ENCODE peak calls at places on chromosomes 1 and 21, in six cellular contexts. One of them, this sample, is unnamed.

GRCh38 chr1:6770727-6771567 is 14.3 kb upstream of the CAMTA1 start:
- DNase-seq in spleen: no peak
- DNase-seq in HCT116: no peak
- DNase-seq in BE2C: peak; percentile 38
- DNase-seq in tibial artery: no peak
- DNase-seq in right lobe of liver: no peak
- DNase-seq in this sample: no peak

GRCh38 chr1:229585338-229585737 is 26.8 kb upstream of the ABCB10 start:
- DNase-seq in spleen: no peak
- DNase-seq in HCT116: no peak
- DNase-seq in BE2C: no peak
- DNase-seq in tibial artery: no peak
- DNase-seq in right lobe of liver: no peak
- DNase-seq in this sample: no peak

GRCh38 chr1:168506204-168506819 is 37.5 kb downstream of the XCL2 start:
- DNase-seq in spleen: no peak
- DNase-seq in HCT116: peak; percentile 4
- DNase-seq in BE2C: no peak
- DNase-seq in tibial artery: no peak
- DNase-seq in right lobe of liver: no peak
- DNase-seq in this sample: no peak

GRCh38 chr1:201404722-201405483 is 5.8 kb upstream of the LAD1 start:
- DNase-seq in spleen: no peak
- DNase-seq in HCT116: no peak
- DNase-seq in BE2C: no peak
- DNase-seq in tibial artery: no peak
- DNase-seq in right lobe of liver: peak; percentile 78
- DNase-seq in this sample: no peak

GRCh38 chr1:64745181-64745985 is 508 bp downstream of the RAVER2 start:
- DNase-seq in spleen: peak; percentile 80
- DNase-seq in HCT116: no peak
- DNase-seq in BE2C: peak; percentile 10
- DNase-seq in tibial artery: peak; percentile 44
- DNase-seq in right lobe of liver: no peak
- DNase-seq in this sample: no peak

GRCh38 chr1:116764466-116764896 is 10.3 kb downstream of the CD2 start:
- DNase-seq in spleen: no peak
- DNase-seq in HCT116: no peak
- DNase-seq in BE2C: no peak
- DNase-seq in tibial artery: no peak
- DNase-seq in right lobe of liver: no peak
- DNase-seq in this sample: no peak

GRCh38 chr1:118185083-118185899 is at the start of gene SPAG17:
- DNase-seq in spleen: no peak
- DNase-seq in HCT116: no peak
- DNase-seq in BE2C: peak; percentile 69
- DNase-seq in tibial artery: peak; percentile 41
- DNase-seq in right lobe of liver: peak; percentile 59
- DNase-seq in this sample: peak; percentile 82

GRCh38 chr1:212232020-212232570 is 53.1 kb upstream of the PPP2R5A start:
- DNase-seq in spleen: no peak
- DNase-seq in HCT116: no peak
- DNase-seq in BE2C: no peak
- DNase-seq in tibial artery: no peak
- DNase-seq in right lobe of liver: no peak
- DNase-seq in this sample: no peak

GRCh38 chr1:167454304-167454928 is 63.9 kb downstream of the CD247 start:
- DNase-seq in spleen: no peak
- DNase-seq in HCT116: no peak
- DNase-seq in BE2C: peak; percentile 43
- DNase-seq in tibial artery: no peak
- DNase-seq in right lobe of liver: no peak
- DNase-seq in this sample: no peak

GRCh38 chr21:39670741-39671140 is 58.0 kb downstream of the B3GALT5 start:
- DNase-seq in spleen: no peak
- DNase-seq in HCT116: no peak
- DNase-seq in BE2C: no peak
- DNase-seq in tibial artery: no peak
- DNase-seq in right lobe of liver: no peak
- DNase-seq in this sample: no peak

GRCh38 chr1:212477680-212478466 is 45.2 kb downstream of the NENF start:
- DNase-seq in spleen: no peak
- DNase-seq in HCT116: no peak
- DNase-seq in BE2C: no peak
- DNase-seq in tibial artery: no peak
- DNase-seq in right lobe of liver: no peak
- DNase-seq in this sample: no peak

GRCh38 chr1:178038372-178038771 is 55.5 kb upstream of the RASAL2 start:
- DNase-seq in spleen: no peak
- DNase-seq in HCT116: no peak
- DNase-seq in BE2C: no peak
- DNase-seq in tibial artery: no peak
- DNase-seq in right lobe of liver: no peak
- DNase-seq in this sample: no peak

GRCh38 chr1:232335751-232336274 is 294.1 kb downstream of the SIPA1L2 start:
- DNase-seq in spleen: no peak
- DNase-seq in HCT116: no peak
- DNase-seq in BE2C: no peak
- DNase-seq in tibial artery: no peak
- DNase-seq in right lobe of liver: no peak
- DNase-seq in this sample: no peak

GRCh38 chr1:110188116-110188618 is 21.9 kb upstream of the KCNC4 start:
- DNase-seq in spleen: no peak
- DNase-seq in HCT116: no peak
- DNase-seq in BE2C: peak; percentile 90
- DNase-seq in tibial artery: no peak
- DNase-seq in right lobe of liver: no peak
- DNase-seq in this sample: no peak

GRCh38 chr1:204685236-204686006 is at the start of gene LRRN2:
- DNase-seq in spleen: no peak
- DNase-seq in HCT116: no peak
- DNase-seq in BE2C: peak; percentile 53
- DNase-seq in tibial artery: no peak
- DNase-seq in right lobe of liver: no peak
- DNase-seq in this sample: peak; percentile 14
- H3K27me3 ChIP-seq in spleen: peaks cover 32% of the 10 kb centered on the region
- H3K27me3 ChIP-seq in HCT116: no peaks in the 10 kb centered on the region
- H3K27me3 ChIP-seq in BE2C: no peaks in the 10 kb centered on the region
- H3K27me3 ChIP-seq in tibial artery: no peaks in the 10 kb centered on the region
- H3K27me3 ChIP-seq in right lobe of liver: no peaks in the 10 kb centered on the region
- H3K27me3 ChIP-seq in this sample: peaks cover 39% of the 10 kb centered on the region

GRCh38 chr1:32773018-32773763 is 44.0 kb downstream of the YARS1 start:
- DNase-seq in spleen: peak; percentile 91
- DNase-seq in HCT116: peak; percentile 61
- DNase-seq in BE2C: peak; percentile 79
- DNase-seq in tibial artery: peak; percentile 84
- DNase-seq in right lobe of liver: peak; percentile 82
- DNase-seq in this sample: peak; percentile 90

GRCh38 chr1:32770741-32771548 is 46.2 kb downstream of the YARS1 start:
- DNase-seq in spleen: peak; percentile 49
- DNase-seq in HCT116: no peak
- DNase-seq in BE2C: no peak
- DNase-seq in tibial artery: no peak
- DNase-seq in right lobe of liver: no peak
- DNase-seq in this sample: no peak

GRCh38 chr1:32772281-32773017 is 44.7 kb downstream of the YARS1 start:
- DNase-seq in spleen: peak; percentile 24
- DNase-seq in HCT116: no peak
- DNase-seq in BE2C: no peak
- DNase-seq in tibial artery: no peak
- DNase-seq in right lobe of liver: no peak
- DNase-seq in this sample: no peak

GRCh38 chr1:32770221-32770731 is 46.9 kb downstream of the YARS1 start:
- DNase-seq in spleen: no peak
- DNase-seq in HCT116: no peak
- DNase-seq in BE2C: no peak
- DNase-seq in tibial artery: no peak
- DNase-seq in right lobe of liver: no peak
- DNase-seq in this sample: no peak

DNA sequence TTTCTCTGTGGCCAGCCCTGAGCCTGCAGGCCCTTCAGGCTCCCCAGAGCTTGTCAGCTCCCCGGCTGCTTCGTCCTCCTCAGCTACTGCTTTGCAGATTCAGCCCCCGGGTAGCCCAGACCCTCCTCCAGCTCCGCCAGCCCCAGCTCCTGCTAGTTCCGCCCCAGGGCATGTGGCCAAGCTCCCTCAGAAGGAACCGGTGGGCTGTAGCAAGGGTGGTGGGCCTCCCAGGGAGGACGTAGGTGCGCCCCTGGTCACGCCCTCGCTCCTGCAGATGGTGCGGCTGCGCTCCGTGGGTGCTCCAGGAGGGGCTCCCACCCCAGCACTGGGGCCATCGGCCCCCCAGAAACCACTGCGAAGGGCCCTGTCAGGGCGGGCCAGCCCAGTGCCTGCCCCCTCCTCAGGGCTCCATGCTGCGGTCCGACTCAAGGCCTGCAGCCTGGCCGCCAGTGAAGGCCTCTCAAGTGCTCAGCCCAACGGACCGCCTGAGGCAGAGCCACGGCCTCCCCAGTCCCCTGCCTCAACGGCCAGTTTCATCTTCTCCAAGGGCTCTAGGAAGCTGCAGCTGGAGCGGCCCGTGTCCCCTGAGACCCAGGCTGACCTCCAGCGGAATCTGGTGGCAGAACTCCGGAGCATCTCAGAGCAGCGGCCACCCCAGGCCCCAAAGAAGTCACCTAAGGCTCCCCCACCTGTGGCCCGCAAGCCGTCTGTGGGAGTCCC is 45.4 kb downstream of the YARS1 start:
- DNase-seq in spleen: peak; percentile 66
- DNase-seq in HCT116: no peak
- DNase-seq in BE2C: peak; percentile 54
- DNase-seq in tibial artery: no peak
- DNase-seq in right lobe of liver: no peak
- DNase-seq in this sample: no peak
- H3K4me1 ChIP-seq in spleen: no peaks in the 10 kb centered on the region
- H3K4me1 ChIP-seq in HCT116: peaks cover 37% of the 10 kb centered on the region
- H3K4me1 ChIP-seq in BE2C: peaks cover 26% of the 10 kb centered on the region
- H3K4me1 ChIP-seq in tibial artery: no peaks in the 10 kb centered on the region
- H3K4me1 ChIP-seq in right lobe of liver: no peaks in the 10 kb centered on the region
- H3K4me1 ChIP-seq in this sample: no peaks in the 10 kb centered on the region

DNA sequence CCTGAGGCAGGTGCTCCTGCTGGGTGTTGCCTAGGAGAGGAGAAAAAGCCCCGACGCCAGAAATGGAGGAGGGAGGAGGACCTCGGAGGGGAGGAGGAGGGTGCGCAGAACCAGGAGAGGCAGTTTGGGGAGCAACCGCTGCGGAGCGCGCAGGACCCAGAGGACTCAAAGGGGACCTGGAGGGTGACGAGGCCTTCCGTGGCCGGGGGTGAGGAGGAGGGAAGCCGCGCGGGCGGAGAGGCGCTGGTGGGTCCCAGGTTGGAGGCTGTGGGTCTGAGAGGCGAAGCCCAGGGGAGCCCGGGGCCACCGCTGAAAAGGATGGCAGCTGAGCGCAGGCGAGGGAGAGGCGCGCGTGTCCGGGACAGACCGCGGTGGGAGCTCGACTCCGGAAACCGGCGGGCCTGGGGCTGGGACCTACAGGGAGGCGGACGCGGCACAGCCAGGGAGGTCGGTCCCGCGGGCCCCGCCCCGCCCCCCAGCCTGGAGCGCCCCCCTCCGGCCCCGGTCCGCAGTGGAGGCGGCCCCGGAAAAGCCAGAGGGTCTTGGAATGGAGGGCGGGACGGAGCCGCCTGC is 15.1 kb downstream of the RNF223 start:
- DNase-seq in spleen: peak; percentile 85
- DNase-seq in HCT116: no peak
- DNase-seq in BE2C: peak; percentile 47
- DNase-seq in tibial artery: no peak
- DNase-seq in right lobe of liver: no peak
- DNase-seq in this sample: peak; percentile 30
- H3K27me3 ChIP-seq in spleen: peaks cover 73% of the 10 kb centered on the region
- H3K27me3 ChIP-seq in HCT116: no peaks in the 10 kb centered on the region
- H3K27me3 ChIP-seq in BE2C: peaks cover 60% of the 10 kb centered on the region
- H3K27me3 ChIP-seq in tibial artery: no peaks in the 10 kb centered on the region
- H3K27me3 ChIP-seq in right lobe of liver: no peaks in the 10 kb centered on the region
- H3K27me3 ChIP-seq in this sample: no peaks in the 10 kb centered on the region

DNA sequence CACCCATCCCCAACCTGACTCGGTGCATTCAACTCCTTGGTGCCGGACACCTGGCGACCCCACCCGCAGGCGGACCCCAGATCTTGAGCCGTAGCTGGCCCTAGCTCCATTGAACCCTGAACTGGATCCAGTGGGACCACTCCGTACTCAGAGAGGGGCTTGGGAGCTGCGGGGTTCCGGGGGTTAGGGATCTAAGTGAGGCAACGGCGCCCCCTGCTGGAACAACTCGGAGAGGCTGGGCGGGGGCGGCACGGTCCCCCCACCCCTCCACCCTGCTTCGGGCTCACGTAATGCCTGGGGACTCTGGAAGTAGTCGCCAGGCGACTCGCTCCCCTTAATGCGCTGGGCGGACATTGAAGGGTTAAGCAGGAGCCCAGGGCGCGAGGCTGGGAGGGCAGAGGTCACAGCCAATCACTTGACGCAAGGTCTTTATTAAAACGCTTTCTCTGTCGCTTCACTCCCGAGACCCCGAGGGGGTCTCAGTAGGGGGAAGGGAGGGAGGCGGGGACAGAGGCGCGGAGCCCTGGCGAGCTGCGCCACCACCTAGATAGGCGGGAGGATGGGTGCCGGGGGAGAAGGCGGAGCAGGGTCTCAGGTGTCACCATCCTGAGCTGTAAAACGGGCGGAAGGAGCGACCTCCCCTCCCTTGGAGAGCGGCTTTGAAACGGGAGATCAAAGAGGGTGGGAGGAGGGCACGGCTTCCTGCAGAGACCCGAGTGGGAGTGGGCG is 699 bp upstream of the CRABP2 start:
- DNase-seq in spleen: peak; percentile 82
- DNase-seq in HCT116: no peak
- DNase-seq in BE2C: peak; percentile 79
- DNase-seq in tibial artery: no peak
- DNase-seq in right lobe of liver: no peak
- DNase-seq in this sample: peak; percentile 93
- H3K4me1 ChIP-seq in spleen: peaks cover 21% of the 10 kb centered on the region
- H3K4me1 ChIP-seq in HCT116: peaks cover 72% of the 10 kb centered on the region
- H3K4me1 ChIP-seq in BE2C: peaks cover 60% of the 10 kb centered on the region
- H3K4me1 ChIP-seq in tibial artery: peaks cover 5% of the 10 kb centered on the region
- H3K4me1 ChIP-seq in right lobe of liver: no peaks in the 10 kb centered on the region
- H3K4me1 ChIP-seq in this sample: peaks cover 28% of the 10 kb centered on the region

GRCh38 chr1:35901235-35901634 is 18.2 kb downstream of the AGO1 start:
- DNase-seq in spleen: no peak
- DNase-seq in HCT116: no peak
- DNase-seq in BE2C: no peak
- DNase-seq in tibial artery: no peak
- DNase-seq in right lobe of liver: no peak
- DNase-seq in this sample: no peak
- H3K27me3 ChIP-seq in spleen: no peaks in the 10 kb centered on the region
- H3K27me3 ChIP-seq in HCT116: no peaks in the 10 kb centered on the region
- H3K27me3 ChIP-seq in BE2C: no peaks in the 10 kb centered on the region
- H3K27me3 ChIP-seq in tibial artery: no peaks in the 10 kb centered on the region
- H3K27me3 ChIP-seq in right lobe of liver: no peaks in the 10 kb centered on the region
- H3K27me3 ChIP-seq in this sample: no peaks in the 10 kb centered on the region

GRCh38 chr1:205283270-205284147 is 38.0 kb downstream of the NUAK2 start:
- DNase-seq in spleen: no peak
- DNase-seq in HCT116: no peak
- DNase-seq in BE2C: no peak
- DNase-seq in tibial artery: no peak
- DNase-seq in right lobe of liver: no peak
- DNase-seq in this sample: no peak
- H3K4me1 ChIP-seq in spleen: peaks cover 48% of the 10 kb centered on the region
- H3K4me1 ChIP-seq in HCT116: peaks cover 30% of the 10 kb centered on the region
- H3K4me1 ChIP-seq in BE2C: peaks cover 12% of the 10 kb centered on the region
- H3K4me1 ChIP-seq in tibial artery: no peaks in the 10 kb centered on the region
- H3K4me1 ChIP-seq in right lobe of liver: peaks cover 2% of the 10 kb centered on the region
- H3K4me1 ChIP-seq in this sample: peaks cover 31% of the 10 kb centered on the region

This sample was measured in HAP-1.